ENCODE peak calls at places on chromosome 21, in six cellular contexts. R, D, W, J, T and H are unnamed samples.

GRCh38 chr21:27250386-27250785 is 283.5 kb upstream of the ADAMTS5 start:
- DNase-seq in R (no peak), D (no peak), W (no peak), J (no peak), T (no peak), H (no peak)

GRCh38 chr21:33747420-33747819 is 105.1 kb downstream of the ITSN1 start:
- DNase-seq in R (no peak), D (no peak), W (no peak), J (no peak), T (no peak), H (no peak)

GRCh38 chr21:39088831-39089380 is 94.3 kb downstream of the PSMG1 start:
- DNase-seq in R (peak; percentile 24), D (no peak), W (peak; percentile 86), J (no peak), T (no peak), H (no peak)

GRCh38 chr21:44924611-44925010 is 3.9 kb upstream of the ITGB2 start:
- DNase-seq in R (no peak), D (no peak), W (no peak), J (no peak), T (no peak), H (no peak)

GRCh38 chr21:45039309-45040113 is 34.9 kb upstream of the ADARB1 start:
- DNase-seq in R (no peak), D (no peak), W (no peak), J (no peak), T (no peak), H (no peak)

GRCh38 chr21:45769239-45769758 is 125.8 kb downstream of the PCBP3 start:
- DNase-seq in R (no peak), D (no peak), W (no peak), J (no peak), T (no peak), H (no peak)

GRCh38 chr21:40014394-40014793 is 147.2 kb downstream of the PCP4 start:
- DNase-seq in R (no peak), D (no peak), W (no peak), J (no peak), T (no peak), H (no peak)

GRCh38 chr21:29430581-29430980 is 131.9 kb downstream of the BACH1 start:
- DNase-seq in R (no peak), D (no peak), W (no peak), J (no peak), T (no peak), H (no peak)

GRCh38 chr21:26544208-26544607 is 28.9 kb downstream of the CYYR1 start:
- DNase-seq in R (no peak), D (no peak), W (no peak), J (no peak), T (no peak), H (no peak)

GRCh38 chr21:45525153-45525909 is 16.9 kb downstream of the SLC19A1 start:
- DNase-seq in R (no peak), D (no peak), W (no peak), J (no peak), T (no peak), H (no peak)

GRCh38 chr21:32795802-32796489 is 24.4 kb upstream of the PAXBP1 start:
- DNase-seq in R (no peak), D (no peak), W (no peak), J (no peak), T (no peak), H (no peak)

GRCh38 chr21:38721983-38722382 is 83.7 kb upstream of the ETS2 start:
- DNase-seq in R (no peak), D (no peak), W (no peak), J (no peak), T (no peak), H (no peak)

GRCh38 chr21:38839683-38840286 is 34.1 kb downstream of the ETS2 start:
- DNase-seq in R (peak; percentile 53), D (no peak), W (peak; percentile 91), J (peak; percentile 72), T (no peak), H (no peak)

GRCh38 chr21:38806153-38806941 is 618 bp downstream of the ETS2 start:
- DNase-seq in R (no peak), D (peak; percentile 42), W (no peak), J (no peak), T (peak; percentile 40), H (no peak)

GRCh38 chr21:34609244-34609950 is 5.5 kb downstream of the RCAN1 start:
- DNase-seq in R (no peak), D (no peak), W (no peak), J (no peak), T (no peak), H (no peak)

GRCh38 chr21:27681841-27682240 is 715.0 kb upstream of the ADAMTS5 start:
- DNase-seq in R (no peak), D (no peak), W (peak; percentile 68), J (no peak), T (no peak), H (no peak)

GRCh38 chr21:44994581-44995171 is 54.8 kb downstream of the SLX9 start:
- DNase-seq in R (no peak), D (no peak), W (no peak), J (no peak), T (no peak), H (no peak)

GRCh38 chr21:25733859-25734653 is 648 bp downstream of the ATP5PF start:
- DNase-seq in R (peak; percentile 1), D (no peak), W (peak; percentile 38), J (peak; percentile 1), T (no peak), H (no peak)

GRCh38 chr21:15631342-15631741 is 98.4 kb upstream of the USP25 start:
- DNase-seq in R (peak; percentile 24), D (no peak), W (peak; percentile 69), J (peak; percentile 10), T (no peak), H (no peak)

GRCh38 chr21:33855190-33855589 is 60.4 kb downstream of the ATP5PO start:
- DNase-seq in R (no peak), D (no peak), W (no peak), J (no peak), T (no peak), H (no peak)

GRCh38 chr21:41119901-41120300 is 48.1 kb upstream of the BACE2 start:
- DNase-seq in R (no peak), D (no peak), W (no peak), J (no peak), T (no peak), H (no peak)

GRCh38 chr21:41124626-41125240 is 43.2 kb upstream of the BACE2 start:
- DNase-seq in R (no peak), D (no peak), W (peak; percentile 6), J (no peak), T (no peak), H (no peak)

GRCh38 chr21:41120997-41121396 is 47.0 kb upstream of the BACE2 start:
- DNase-seq in R (no peak), D (no peak), W (no peak), J (no peak), T (no peak), H (no peak)

GRCh38 chr21:41121785-41122415 is 46.1 kb upstream of the BACE2 start:
- DNase-seq in R (peak; percentile 79), D (peak; percentile 41), W (peak; percentile 81), J (peak; percentile 16), T (peak; percentile 88), H (no peak)
- TF ChIP-seq CTCF in R (peak; percentile 55), D (no peak), W (peak; percentile 98), J (peak; percentile 89), T (peak; percentile 84), H (peak; percentile 51)

DNA sequence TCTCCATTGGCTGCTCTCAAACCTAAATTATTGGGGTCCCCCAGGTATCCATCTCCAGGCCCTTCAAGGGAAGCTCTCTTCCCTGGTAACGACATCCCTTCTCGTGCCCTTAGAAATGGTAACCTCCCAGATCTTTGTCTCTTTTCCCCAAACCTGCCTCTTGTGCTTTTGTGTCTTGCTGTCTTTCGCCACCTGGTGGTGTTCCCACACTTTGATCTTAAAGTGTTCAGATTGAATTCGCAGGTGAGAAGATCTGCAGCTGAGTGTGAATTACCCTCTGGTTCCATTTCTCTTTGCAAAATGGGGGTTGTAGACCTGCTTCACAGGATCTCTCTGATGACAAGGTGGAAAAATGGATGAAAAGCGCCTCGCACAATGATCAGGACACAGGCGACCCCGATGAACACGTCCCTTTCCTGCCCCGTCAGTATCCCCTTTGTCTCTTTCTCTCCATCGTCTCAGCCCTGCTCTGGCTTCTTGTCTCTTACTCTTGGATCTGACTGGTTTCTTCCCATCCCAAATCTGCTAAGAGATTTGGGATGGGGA is 53.1 kb downstream of the DOP1B start:
- DNase-seq in R (peak; percentile 81), D (no peak), W (peak; percentile 77), J (peak; percentile 56), T (no peak), H (no peak)
- TF ChIP-seq CTCF in R (peak; percentile 73), D (no peak), W (peak; percentile 55), J (peak; percentile 63), T (peak; percentile 67), H (peak; percentile 50)

DNA sequence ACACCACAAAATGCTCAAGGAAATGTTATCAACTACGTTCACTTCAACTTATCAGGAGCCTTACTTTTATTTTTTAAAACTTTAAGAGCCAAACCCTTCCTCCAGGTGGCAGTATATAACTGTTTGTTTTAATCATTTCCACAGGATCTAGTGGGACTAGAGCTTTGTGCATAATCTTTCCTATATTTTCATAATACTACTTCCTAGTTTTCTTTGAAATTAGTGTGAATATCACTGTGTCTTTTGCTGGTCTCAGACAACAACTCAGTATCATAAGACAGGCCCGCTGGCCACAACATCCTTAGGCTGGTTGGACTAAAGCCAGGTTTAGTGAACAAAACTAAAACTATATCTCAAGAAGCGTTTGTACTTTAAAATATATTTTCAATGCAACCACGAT is 145.5 kb downstream of the TIAM1 start:
- DNase-seq in R (peak; percentile 36), D (no peak), W (peak; percentile 82), J (peak; percentile 24), T (no peak), H (no peak)
- TF ChIP-seq CTCF in R (peak; percentile 63), D (peak; percentile 17), W (peak; percentile 65), J (peak; percentile 63), T (peak; percentile 89), H (peak; percentile 60)

GRCh38 chr21:42319851-42320602 is 4.8 kb upstream of the TFF3 start:
- DNase-seq in R (no peak), D (no peak), W (no peak), J (no peak), T (no peak), H (no peak)
- TF ChIP-seq CTCF in R (no peak), D (no peak), W (no peak), J (no peak), T (no peak), H (no peak)

GRCh38 chr21:37073417-37074194 is 552 bp downstream of the TTC3 start:
- DNase-seq in R (peak; percentile 14), D (peak; percentile 79), W (peak; percentile 65), J (no peak), T (no peak), H (no peak)
- TF ChIP-seq CTCF in R (no peak), D (no peak), W (no peak), J (no peak), T (no peak), H (no peak)